ENCODE peak calls at places on chromosomes 13 and 19, in ten cellular contexts. L is HFF-Myc; P is ascending aorta; N is endodermal cell; T is stimulated activated CD4-positive, alpha-beta T cell treated with anti-CD3 and anti-CD28 coated beads, Interleukin-1b, Interleukin-23, amount 100 ng/mL, for 4 hours; X is AG08395; F is head of caudate nucleus; V is NCI-H524; D is stimulated activated CD8-positive, alpha-beta memory T cell treated with anti-CD3 and anti-CD28 coated beads, Interleukin-4, amount 100 ng/mL, for 1 hour; Y is AG09319. G is an unnamed sample.
A peak's percentile ranks its signal among the peaks of the same experiment; 100 is the strongest.

GRCh38 chr19:17951151-17952040 is 15.5 kb upstream of the KCNN1 start:
- DNase-seq in N (peak; percentile 68), L (no peak), V (peak; percentile 47), F (no peak), X (no peak), T (no peak), P (no peak), D (no peak), Y (no peak), G (no peak)

GRCh38 chr19:47075179-47075811 is 26.9 kb upstream of the TMEM160 start:
- DNase-seq in F (no peak), N (no peak), T (no peak), L (no peak), V (no peak), D (no peak), P (no peak), X (no peak), Y (no peak), G (no peak)

GRCh38 chr19:17420267-17420924 is 549 bp downstream of the MVB12A start:
- DNase-seq in L (no peak), F (no peak), X (peak; percentile 43), T (no peak), V (peak; percentile 69), Y (no peak), P (no peak), D (no peak), N (peak; percentile 80), G (peak; percentile 37)

GRCh38 chr13:51681037-51681678 is 96.9 kb downstream of the WDFY2 start:
- DNase-seq in N (no peak), P (no peak), V (no peak), L (peak; percentile 24), F (no peak), T (no peak), Y (peak; percentile 7), D (no peak), X (peak; percentile 54), G (no peak)

GRCh38 chr13:79637086-79637763 is 156.3 kb downstream of the NDFIP2 start:
- DNase-seq in P (no peak), V (peak; percentile 88), X (no peak), Y (no peak), L (no peak), D (no peak), N (no peak), F (no peak), T (no peak), G (no peak)

GRCh38 chr19:2059422-2060201 is 8.6 kb upstream of the MKNK2 start:
- DNase-seq in T (no peak), X (peak; percentile 59), V (no peak), N (no peak), F (peak; percentile 51), Y (peak; percentile 77), L (no peak), P (peak; percentile 39), D (no peak), G (peak; percentile 75)

GRCh38 chr19:16330811-16331690 is 6.4 kb downstream of the KLF2 start:
- DNase-seq in P (no peak), X (no peak), F (no peak), N (no peak), V (no peak), T (no peak), D (no peak), L (no peak), Y (no peak), G (no peak)

GRCh38 chr19:34655651-34656050 is 21.3 kb downstream of the SCGB2B2 start:
- DNase-seq in N (no peak), L (no peak), Y (no peak), F (no peak), P (no peak), T (no peak), X (no peak), V (no peak), D (no peak), G (no peak)

GRCh38 chr13:42453091-42453645 is 120.8 kb upstream of the TNFSF11 start:
- DNase-seq in P (no peak), X (no peak), F (no peak), T (no peak), D (no peak), V (no peak), L (no peak), N (no peak), Y (no peak), G (no peak)

GRCh38 chr19:35775298-35776101 is at the start of gene ARHGAP33:
- DNase-seq in T (peak; percentile 97), X (peak; percentile 99), N (peak; percentile 99), P (peak; percentile 96), V (peak; percentile 99), F (peak; percentile 100), D (peak; percentile 94), Y (peak; percentile 80), L (peak; percentile 88), G (peak; percentile 98)

GRCh38 chr19:17304386-17305047 is 1.2 kb upstream of the MRPL34 start:
- DNase-seq in V (no peak), X (no peak), P (no peak), L (no peak), D (no peak), Y (no peak), N (no peak), F (no peak), T (no peak), G (no peak)

GRCh38 chr13:97659602-97660001 is 225.6 kb downstream of the RAP2A start:
- DNase-seq in P (no peak), F (peak; percentile 38), D (no peak), Y (no peak), L (no peak), V (peak; percentile 66), T (no peak), N (no peak), X (no peak), G (peak; percentile 49)

GRCh38 chr19:19278315-19278714 is 5.2 kb upstream of the TM6SF2 start:
- DNase-seq in N (no peak), X (no peak), T (no peak), D (no peak), P (no peak), L (no peak), V (peak; percentile 98), F (no peak), Y (no peak), G (no peak)

GRCh38 chr13:43387880-43388279 is 364.5 kb downstream of the DNAJC15 start:
- DNase-seq in F (no peak), X (no peak), T (no peak), D (no peak), P (no peak), N (no peak), L (no peak), V (no peak), Y (no peak), G (no peak)

G was measured in SHP77.